ENCODE peak calls at places on chromosome 3, in seven cellular contexts. Z, H, B, I, R, O and V are unnamed samples.

GRCh38 chr3:137165117-137165806 is 207.5 kb downstream of the IL20RB start:
- DNase-seq in Z (no peak), H (no peak), B (no peak), I (no peak), R (no peak), O (no peak), V (no peak)

GRCh38 chr3:194946091-194946490 is 260.4 kb downstream of the FAM43A start:
- DNase-seq in Z (no peak), H (no peak), B (no peak), I (no peak), R (no peak), O (no peak), V (no peak)

GRCh38 chr3:43559961-43560360 is 61.9 kb downstream of the ANO10 start:
- DNase-seq in Z (no peak), H (no peak), B (no peak), I (no peak), R (no peak), O (no peak), V (no peak)

GRCh38 chr3:42019953-42020260 is 58.0 kb upstream of the ULK4 start:
- DNase-seq in Z (no peak), H (no peak), B (no peak), I (no peak), R (no peak), O (no peak), V (no peak)

GRCh38 chr3:134609821-134610454 is 40.9 kb downstream of the KY start:
- DNase-seq in Z (no peak), H (no peak), B (no peak), I (no peak), R (peak), O (no peak), V (no peak)

GRCh38 chr3:140251678-140252077 is 316.7 kb downstream of the CLSTN2 start:
- DNase-seq in Z (no peak), H (no peak), B (no peak), I (no peak), R (no peak), O (no peak), V (no peak)

GRCh38 chr3:177421176-177421782 is 224.0 kb upstream of the TBL1XR1 start:
- DNase-seq in Z (no peak), H (no peak), B (no peak), I (no peak), R (no peak), O (no peak), V (no peak)

GRCh38 chr3:161548301-161548700 is 51.7 kb downstream of the OTOL1 start:
- DNase-seq in Z (no peak), H (no peak), B (peak), I (no peak), R (no peak), O (no peak), V (no peak)

GRCh38 chr3:107845355-107846281 is 245.2 kb downstream of the CD47 start:
- DNase-seq in Z (no peak), H (no peak), B (no peak), I (no peak), R (no peak), O (no peak), V (no peak)

GRCh38 chr3:53181528-53181927 is 20.5 kb downstream of the PRKCD start:
- DNase-seq in Z (no peak), H (no peak), B (no peak), I (no peak), R (no peak), O (no peak), V (no peak)

GRCh38 chr3:53180305-53181023 is 19.5 kb downstream of the PRKCD start:
- DNase-seq in Z (no peak), H (no peak), B (no peak), I (no peak), R (no peak), O (no peak), V (no peak)

GRCh38 chr3:53179580-53179979 is 18.6 kb downstream of the PRKCD start:
- DNase-seq in Z (no peak), H (no peak), B (no peak), I (no peak), R (no peak), O (no peak), V (no peak)

GRCh38 chr3:53182759-53183355 is 21.8 kb downstream of the PRKCD start:
- DNase-seq in Z (no peak), H (no peak), B (no peak), I (no peak), R (no peak), O (no peak), V (no peak)

DNA sequence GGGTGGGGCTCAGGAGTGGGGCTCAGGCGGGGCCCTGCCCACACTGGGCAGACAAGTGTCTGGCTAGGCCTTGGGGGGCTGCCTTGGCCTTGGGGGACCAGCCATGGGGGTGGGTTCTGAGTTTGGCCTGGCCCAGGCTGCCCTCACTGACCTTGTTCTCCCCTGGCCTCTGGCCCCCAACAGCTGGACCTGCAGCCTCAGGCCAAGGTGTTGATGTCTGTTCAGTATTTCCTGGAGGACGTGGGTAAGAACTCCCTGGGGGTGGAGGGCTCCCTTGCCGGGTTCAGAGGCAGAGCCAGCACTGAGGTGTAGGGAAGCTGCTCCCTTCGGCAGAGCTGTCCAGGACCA is 20.0 kb downstream of the PRKCD start:
- DNase-seq in Z (no peak), H (no peak), B (no peak), I (no peak), R (no peak), O (no peak), V (no peak)
- TF ChIP-seq CTCF in Z (no peak), H (no peak), B (no peak), I (no peak), R (no peak), O (no peak), V (no peak)

GRCh38 chr3:25594007-25594502 is 70.7 kb downstream of the TOP2B start:
- DNase-seq in Z (no peak), H (no peak), B (peak), I (no peak), R (no peak), O (peak), V (no peak)

GRCh38 chr3:25589783-25590258 is 74.9 kb downstream of the TOP2B start:
- DNase-seq in Z (no peak), H (no peak), B (no peak), I (no peak), R (no peak), O (no peak), V (no peak)

GRCh38 chr3:25589104-25589782 is 75.5 kb downstream of the TOP2B start:
- DNase-seq in Z (no peak), H (no peak), B (no peak), I (no peak), R (no peak), O (no peak), V (no peak)

GRCh38 chr3:25588441-25589103 is 76.1 kb downstream of the TOP2B start:
- DNase-seq in Z (no peak), H (no peak), B (no peak), I (no peak), R (no peak), O (no peak), V (no peak)

GRCh38 chr3:25592510-25592968 is 72.2 kb downstream of the TOP2B start:
- DNase-seq in Z (no peak), H (no peak), B (peak), I (peak), R (no peak), O (peak), V (peak)
- TF ChIP-seq CTCF in Z (peak), H (no peak), B (peak), I (peak), R (no peak), O (peak), V (no peak)

GRCh38 chr3:99843590-99844260 is 26.1 kb downstream of the CMSS1 start:
- DNase-seq in Z (no peak), H (no peak), B (no peak), I (no peak), R (no peak), O (no peak), V (no peak)
- TF ChIP-seq CTCF in Z (no peak), H (no peak), B (no peak), I (no peak), R (no peak), O (no peak), V (no peak)

DNA sequence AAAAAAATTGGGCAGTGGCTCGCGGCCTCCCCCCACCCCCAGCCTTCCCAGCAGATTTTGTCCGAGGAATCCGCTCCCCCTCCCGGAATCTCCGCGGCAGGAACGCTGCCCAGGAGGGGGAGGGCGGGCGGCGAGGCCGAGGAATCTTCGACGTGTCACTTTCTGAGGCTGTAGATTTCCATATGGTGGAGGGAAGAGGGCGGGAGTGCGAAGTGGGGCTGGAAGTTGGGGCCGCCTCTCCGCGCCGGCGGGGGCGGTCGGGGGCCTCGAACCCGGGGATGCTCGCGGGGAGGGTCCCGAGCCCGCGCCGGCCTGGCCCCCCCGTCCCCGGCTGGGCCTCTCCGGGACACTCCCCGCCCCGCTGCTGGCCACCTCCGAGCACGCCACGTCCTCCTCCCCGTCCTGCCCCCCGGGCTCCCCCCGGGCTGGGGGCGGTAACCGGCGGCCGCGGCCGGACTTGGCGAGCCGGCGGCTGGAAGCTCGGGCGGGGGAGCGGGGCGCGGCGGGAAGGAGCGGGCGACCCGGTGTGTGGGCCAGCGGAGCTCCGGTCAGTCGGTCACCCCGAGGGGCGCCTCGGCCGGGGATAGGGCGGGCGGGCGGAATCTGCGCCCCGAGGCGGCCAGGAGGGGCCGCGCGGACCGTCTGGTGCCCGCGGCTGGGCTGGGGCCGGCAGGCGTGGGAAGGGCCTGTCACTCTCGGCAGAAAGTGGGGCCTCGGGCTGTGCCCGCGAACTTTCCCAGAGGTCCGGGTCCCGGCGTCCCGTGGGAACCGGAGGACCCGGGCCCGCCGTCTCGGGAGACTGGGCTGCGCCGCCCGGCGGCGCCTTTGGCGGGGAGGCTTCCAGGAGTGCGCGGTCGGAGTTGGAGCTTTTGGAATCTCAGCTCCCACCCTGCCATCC is 949 bp downstream of the FNDC3B start:
- DNase-seq in Z (peak), H (peak), B (peak), I (peak), R (peak), O (peak), V (peak)
- TF ChIP-seq CTCF in Z (peak), H (no peak), B (peak), I (no peak), R (peak), O (peak), V (peak)

GRCh38 chr3:159785276-159785675 is 203.4 kb upstream of the IL12A start:
- DNase-seq in Z (no peak), H (no peak), B (peak), I (no peak), R (no peak), O (no peak), V (no peak)

GRCh38 chr3:159782724-159783421 is 205.8 kb upstream of the IL12A start:
- DNase-seq in Z (no peak), H (no peak), B (no peak), I (no peak), R (no peak), O (no peak), V (no peak)

GRCh38 chr3:159779883-159780282 is 208.8 kb upstream of the IL12A start:
- DNase-seq in Z (no peak), H (no peak), B (no peak), I (peak), R (no peak), O (no peak), V (no peak)

GRCh38 chr3:159783780-159784747 is 204.6 kb upstream of the IL12A start:
- DNase-seq in Z (no peak), H (peak), B (no peak), I (no peak), R (no peak), O (no peak), V (no peak)

GRCh38 chr3:159781867-159782266 is 206.8 kb upstream of the IL12A start:
- DNase-seq in Z (no peak), H (no peak), B (no peak), I (peak), R (no peak), O (no peak), V (no peak)
- TF ChIP-seq CTCF in Z (peak), H (no peak), B (no peak), I (no peak), R (no peak), O (no peak), V (no peak)

GRCh38 chr3:39146083-39146501 is 7.3 kb downstream of the CSRNP1 start:
- DNase-seq in Z (no peak), H (no peak), B (no peak), I (peak), R (no peak), O (no peak), V (peak)
- TF ChIP-seq CTCF in Z (no peak), H (no peak), B (no peak), I (peak), R (peak), O (no peak), V (peak)

DNA sequence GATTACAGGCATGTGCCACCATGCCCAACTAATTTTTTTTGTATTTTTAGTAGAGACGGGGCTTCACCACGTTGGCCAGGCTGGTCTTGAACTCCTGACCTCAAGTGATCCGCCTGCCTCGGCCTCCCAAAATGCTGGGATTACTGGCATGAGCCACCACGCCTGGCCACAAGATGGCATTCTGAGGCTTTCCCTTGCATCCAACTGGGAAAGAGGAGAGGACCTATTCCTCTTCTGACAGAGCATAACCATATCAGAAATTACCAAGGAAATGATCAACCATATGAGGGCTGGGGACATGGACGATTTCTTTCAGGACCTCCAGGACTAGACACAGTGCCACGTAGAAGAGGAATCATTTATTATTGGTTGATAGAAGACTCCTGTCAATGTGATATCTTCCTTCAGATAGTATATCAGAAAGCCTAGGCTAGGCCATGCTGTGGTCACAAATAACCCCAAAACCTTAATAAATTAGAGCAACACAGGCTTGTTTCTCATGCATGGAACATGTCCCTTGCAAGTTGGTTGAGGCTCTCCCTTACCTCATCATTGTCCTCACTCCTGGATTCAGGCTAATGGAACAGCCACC is 372.3 kb upstream of the IL12A start:
- DNase-seq in Z (no peak), H (no peak), B (peak), I (peak), R (no peak), O (no peak), V (peak)
- TF ChIP-seq CTCF in Z (peak), H (no peak), B (peak), I (peak), R (peak), O (peak), V (peak)

DNA sequence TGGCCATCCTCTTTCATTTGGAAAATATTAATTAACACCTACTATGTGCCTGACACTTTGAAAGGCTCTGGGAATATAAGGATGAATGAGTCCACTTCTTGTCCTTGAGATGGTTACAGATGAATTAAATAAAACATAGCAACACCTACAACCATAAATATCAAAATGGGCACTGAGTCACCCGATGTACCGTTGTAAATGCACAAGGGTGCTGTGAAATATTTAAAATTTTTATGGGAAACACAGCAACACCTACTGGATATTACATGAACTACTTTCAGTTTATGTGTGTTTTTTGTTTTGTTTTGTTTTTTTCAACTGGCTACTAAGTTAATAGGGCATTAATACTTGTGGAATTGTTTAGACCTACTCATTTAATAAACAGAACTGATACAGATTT is 239.0 kb upstream of the NAALADL2 start:
- DNase-seq in Z (no peak), H (no peak), B (peak), I (no peak), R (no peak), O (no peak), V (no peak)
- TF ChIP-seq CTCF in Z (peak), H (no peak), B (no peak), I (peak), R (peak), O (no peak), V (peak)